ENCODE peak calls at places on chromosomes 2 and 18, in ten cellular contexts. One of them, this sample, is unnamed.

GRCh38 chr2:11851881-11852280 is 105.4 kb downstream of the LPIN1 start:
- DNase-seq in prostate gland: no peak
- DNase-seq in HFFc6: no peak
- DNase-seq in kidney glomerular epithelial cell: no peak
- DNase-seq in activated CD4-positive, alpha-beta T cell treated with anti-CD3 and anti-CD28 coated beads, Interleukin-2, amount 50 U/mL, for 1 hour: no peak
- DNase-seq in tibial nerve: no peak
- DNase-seq in NCI-H345: no peak
- DNase-seq in NCI-H1417: no peak
- DNase-seq in CD8-positive, alpha-beta memory T cell: no peak
- DNase-seq in RWPE1: peak
- DNase-seq in this sample: no peak

GRCh38 chr2:231535961-231536360 is 5.7 kb upstream of the NMUR1 start:
- DNase-seq in kidney glomerular epithelial cell: no peak
- DNase-seq in tibial nerve: no peak
- DNase-seq in NCI-H345: no peak
- DNase-seq in activated CD4-positive, alpha-beta T cell treated with anti-CD3 and anti-CD28 coated beads, Interleukin-2, amount 50 U/mL, for 1 hour: no peak
- DNase-seq in prostate gland: no peak
- DNase-seq in RWPE1: no peak
- DNase-seq in NCI-H1417: no peak
- DNase-seq in HFFc6: no peak
- DNase-seq in CD8-positive, alpha-beta memory T cell: no peak
- DNase-seq in this sample: no peak

GRCh38 chr2:218882866-218883366 is 2.3 kb downstream of the WNT10A start:
- DNase-seq in CD8-positive, alpha-beta memory T cell: peak
- DNase-seq in HFFc6: peak
- DNase-seq in RWPE1: peak
- DNase-seq in NCI-H1417: no peak
- DNase-seq in NCI-H345: no peak
- DNase-seq in kidney glomerular epithelial cell: no peak
- DNase-seq in activated CD4-positive, alpha-beta T cell treated with anti-CD3 and anti-CD28 coated beads, Interleukin-2, amount 50 U/mL, for 1 hour: no peak
- DNase-seq in prostate gland: no peak
- DNase-seq in tibial nerve: no peak
- DNase-seq in this sample: no peak

GRCh38 chr18:7878265-7879173 is 311.4 kb downstream of the PTPRM start:
- DNase-seq in CD8-positive, alpha-beta memory T cell: no peak
- DNase-seq in prostate gland: no peak
- DNase-seq in NCI-H1417: peak
- DNase-seq in tibial nerve: no peak
- DNase-seq in RWPE1: no peak
- DNase-seq in NCI-H345: no peak
- DNase-seq in activated CD4-positive, alpha-beta T cell treated with anti-CD3 and anti-CD28 coated beads, Interleukin-2, amount 50 U/mL, for 1 hour: no peak
- DNase-seq in kidney glomerular epithelial cell: peak
- DNase-seq in HFFc6: no peak
- DNase-seq in this sample: no peak

GRCh38 chr2:108403494-108403893 is 25.7 kb downstream of the SULT1C4 start:
- DNase-seq in CD8-positive, alpha-beta memory T cell: no peak
- DNase-seq in RWPE1: no peak
- DNase-seq in activated CD4-positive, alpha-beta T cell treated with anti-CD3 and anti-CD28 coated beads, Interleukin-2, amount 50 U/mL, for 1 hour: no peak
- DNase-seq in NCI-H1417: no peak
- DNase-seq in tibial nerve: peak
- DNase-seq in HFFc6: peak
- DNase-seq in kidney glomerular epithelial cell: no peak
- DNase-seq in prostate gland: no peak
- DNase-seq in NCI-H345: no peak
- DNase-seq in this sample: no peak

GRCh38 chr2:181774601-181775179 is 94.4 kb upstream of the NEUROD1 start:
- DNase-seq in NCI-H345: no peak
- DNase-seq in RWPE1: no peak
- DNase-seq in NCI-H1417: no peak
- DNase-seq in kidney glomerular epithelial cell: no peak
- DNase-seq in HFFc6: no peak
- DNase-seq in prostate gland: no peak
- DNase-seq in CD8-positive, alpha-beta memory T cell: no peak
- DNase-seq in activated CD4-positive, alpha-beta T cell treated with anti-CD3 and anti-CD28 coated beads, Interleukin-2, amount 50 U/mL, for 1 hour: no peak
- DNase-seq in tibial nerve: no peak
- DNase-seq in this sample: no peak

GRCh38 chr2:200212862-200213425 is 93.5 kb upstream of the SPATS2L start:
- DNase-seq in HFFc6: no peak
- DNase-seq in prostate gland: no peak
- DNase-seq in CD8-positive, alpha-beta memory T cell: no peak
- DNase-seq in NCI-H1417: no peak
- DNase-seq in kidney glomerular epithelial cell: no peak
- DNase-seq in tibial nerve: no peak
- DNase-seq in RWPE1: no peak
- DNase-seq in NCI-H345: no peak
- DNase-seq in activated CD4-positive, alpha-beta T cell treated with anti-CD3 and anti-CD28 coated beads, Interleukin-2, amount 50 U/mL, for 1 hour: no peak
- DNase-seq in this sample: no peak

GRCh38 chr2:74690571-74690970 is 36.5 kb downstream of the SEMA4F start:
- DNase-seq in RWPE1: peak
- DNase-seq in kidney glomerular epithelial cell: peak
- DNase-seq in HFFc6: peak
- DNase-seq in NCI-H345: peak
- DNase-seq in activated CD4-positive, alpha-beta T cell treated with anti-CD3 and anti-CD28 coated beads, Interleukin-2, amount 50 U/mL, for 1 hour: no peak
- DNase-seq in tibial nerve: no peak
- DNase-seq in prostate gland: peak
- DNase-seq in NCI-H1417: peak
- DNase-seq in CD8-positive, alpha-beta memory T cell: no peak
- DNase-seq in this sample: no peak

GRCh38 chr2:6254446-6254845 is 562.3 kb downstream of the SOX11 start:
- DNase-seq in NCI-H1417: peak
- DNase-seq in RWPE1: no peak
- DNase-seq in activated CD4-positive, alpha-beta T cell treated with anti-CD3 and anti-CD28 coated beads, Interleukin-2, amount 50 U/mL, for 1 hour: no peak
- DNase-seq in HFFc6: no peak
- DNase-seq in CD8-positive, alpha-beta memory T cell: no peak
- DNase-seq in kidney glomerular epithelial cell: no peak
- DNase-seq in tibial nerve: no peak
- DNase-seq in prostate gland: no peak
- DNase-seq in NCI-H345: peak
- DNase-seq in this sample: no peak

GRCh38 chr18:77487951-77488740 is 238.5 kb downstream of the GALR1 start:
- DNase-seq in tibial nerve: no peak
- DNase-seq in kidney glomerular epithelial cell: no peak
- DNase-seq in CD8-positive, alpha-beta memory T cell: no peak
- DNase-seq in RWPE1: no peak
- DNase-seq in activated CD4-positive, alpha-beta T cell treated with anti-CD3 and anti-CD28 coated beads, Interleukin-2, amount 50 U/mL, for 1 hour: no peak
- DNase-seq in NCI-H1417: no peak
- DNase-seq in HFFc6: no peak
- DNase-seq in prostate gland: no peak
- DNase-seq in NCI-H345: no peak
- DNase-seq in this sample: no peak

GRCh38 chr18:42028232-42028832 is 73.3 kb downstream of the PIK3C3 start:
- DNase-seq in CD8-positive, alpha-beta memory T cell: peak
- DNase-seq in prostate gland: no peak
- DNase-seq in tibial nerve: no peak
- DNase-seq in kidney glomerular epithelial cell: peak
- DNase-seq in HFFc6: peak
- DNase-seq in NCI-H345: no peak
- DNase-seq in activated CD4-positive, alpha-beta T cell treated with anti-CD3 and anti-CD28 coated beads, Interleukin-2, amount 50 U/mL, for 1 hour: peak
- DNase-seq in RWPE1: peak
- DNase-seq in NCI-H1417: peak
- DNase-seq in this sample: peak

GRCh38 chr2:85265304-85265703 is 62.5 kb downstream of the TGOLN2 start:
- DNase-seq in CD8-positive, alpha-beta memory T cell: no peak
- DNase-seq in HFFc6: no peak
- DNase-seq in kidney glomerular epithelial cell: no peak
- DNase-seq in tibial nerve: no peak
- DNase-seq in RWPE1: no peak
- DNase-seq in NCI-H1417: no peak
- DNase-seq in NCI-H345: no peak
- DNase-seq in prostate gland: no peak
- DNase-seq in activated CD4-positive, alpha-beta T cell treated with anti-CD3 and anti-CD28 coated beads, Interleukin-2, amount 50 U/mL, for 1 hour: no peak
- DNase-seq in this sample: no peak

GRCh38 chr2:46858697-46859080 is 56.9 kb downstream of the MCFD2 start:
- DNase-seq in kidney glomerular epithelial cell: no peak
- DNase-seq in NCI-H345: no peak
- DNase-seq in NCI-H1417: no peak
- DNase-seq in HFFc6: peak
- DNase-seq in RWPE1: no peak
- DNase-seq in CD8-positive, alpha-beta memory T cell: no peak
- DNase-seq in prostate gland: no peak
- DNase-seq in activated CD4-positive, alpha-beta T cell treated with anti-CD3 and anti-CD28 coated beads, Interleukin-2, amount 50 U/mL, for 1 hour: no peak
- DNase-seq in tibial nerve: no peak
- DNase-seq in this sample: no peak

GRCh38 chr2:8451273-8451672 is 230.6 kb upstream of the ID2 start:
- DNase-seq in RWPE1: no peak
- DNase-seq in activated CD4-positive, alpha-beta T cell treated with anti-CD3 and anti-CD28 coated beads, Interleukin-2, amount 50 U/mL, for 1 hour: no peak
- DNase-seq in NCI-H345: no peak
- DNase-seq in HFFc6: no peak
- DNase-seq in tibial nerve: no peak
- DNase-seq in kidney glomerular epithelial cell: no peak
- DNase-seq in CD8-positive, alpha-beta memory T cell: no peak
- DNase-seq in prostate gland: no peak
- DNase-seq in NCI-H1417: no peak
- DNase-seq in this sample: no peak

GRCh38 chr2:176156959-176157498 is at the start of gene HOXD3:
- DNase-seq in tibial nerve: no peak
- DNase-seq in prostate gland: no peak
- DNase-seq in CD8-positive, alpha-beta memory T cell: no peak
- DNase-seq in kidney glomerular epithelial cell: no peak
- DNase-seq in HFFc6: no peak
- DNase-seq in NCI-H1417: no peak
- DNase-seq in NCI-H345: peak
- DNase-seq in activated CD4-positive, alpha-beta T cell treated with anti-CD3 and anti-CD28 coated beads, Interleukin-2, amount 50 U/mL, for 1 hour: no peak
- DNase-seq in RWPE1: no peak
- DNase-seq in this sample: no peak

GRCh38 chr2:107160831-107161230 is 274.9 kb upstream of the ST6GAL2 start:
- DNase-seq in prostate gland: no peak
- DNase-seq in tibial nerve: no peak
- DNase-seq in NCI-H345: no peak
- DNase-seq in HFFc6: no peak
- DNase-seq in activated CD4-positive, alpha-beta T cell treated with anti-CD3 and anti-CD28 coated beads, Interleukin-2, amount 50 U/mL, for 1 hour: no peak
- DNase-seq in CD8-positive, alpha-beta memory T cell: no peak
- DNase-seq in RWPE1: no peak
- DNase-seq in NCI-H1417: no peak
- DNase-seq in kidney glomerular epithelial cell: no peak
- DNase-seq in this sample: no peak

This sample was measured in posterior cingulate gyrus.